ENCODE peak calls at places on chromosomes 2 and 18, in nine cellular contexts. D is HepG2, M is upper lobe of left lung, Y is stomach, T is ovary, G is sigmoid colon, R is GM12878, A is K562, F is transverse colon. W is an unnamed sample.

GRCh38 chr18:72410399-72410798 is 133.7 kb downstream of the CBLN2 start:
- DNase-seq in R (no peak), G (no peak), D (no peak), Y (no peak), A (no peak), M (no peak), F (no peak), T (no peak), W (no peak)

GRCh38 chr2:205245001-205245400 is 437.3 kb upstream of the NRP2 start:
- DNase-seq in A (no peak), M (no peak), R (no peak), Y (no peak), T (no peak), F (no peak), G (peak; percentile 69), D (no peak), W (no peak)

GRCh38 chr2:171763602-171764001 is 76.3 kb downstream of the DYNC1I2 start:
- DNase-seq in T (no peak), G (no peak), M (no peak), F (no peak), R (no peak), Y (no peak), D (peak; percentile 54), A (no peak), W (no peak)

GRCh38 chr2:212520340-212520739 is 18.3 kb downstream of the ERBB4 start:
- DNase-seq in D (peak; percentile 21), M (no peak), R (no peak), F (no peak), T (no peak), Y (no peak), A (no peak), G (no peak), W (no peak)

GRCh38 chr18:834086-834720 is 22.2 kb upstream of the YES1 start:
- DNase-seq in R (no peak), F (no peak), D (no peak), Y (no peak), M (no peak), T (no peak), A (no peak), G (no peak), W (no peak)

GRCh38 chr18:13703899-13704298 is 22.5 kb downstream of the FAM210A start:
- DNase-seq in G (no peak), Y (no peak), D (peak; percentile 13), A (no peak), M (no peak), T (no peak), R (no peak), F (no peak), W (no peak)

GRCh38 chr2:25349397-25349796 is 7.7 kb upstream of the DNMT3A start:
- DNase-seq in F (peak; percentile 34), T (no peak), R (no peak), Y (no peak), M (no peak), A (no peak), G (no peak), D (no peak), W (no peak)

GRCh38 chr2:102761763-102762162 is at the start of gene TMEM182:
- DNase-seq in R (no peak), D (no peak), A (no peak), G (no peak), F (no peak), M (no peak), T (no peak), Y (no peak), W (no peak)

GRCh38 chr2:17588031-17588430 is 47.5 kb downstream of the VSNL1 start:
- DNase-seq in G (no peak), D (no peak), F (no peak), R (no peak), M (no peak), A (no peak), Y (no peak), T (no peak), W (no peak)

GRCh38 chr18:14089781-14090180 is 42.5 kb downstream of the ZNF519 start:
- DNase-seq in F (no peak), Y (no peak), M (no peak), D (no peak), A (no peak), T (no peak), R (no peak), G (no peak), W (no peak)

GRCh38 chr2:151051584-151052220 is 210.0 kb downstream of the RBM43 start:
- DNase-seq in A (peak; percentile 42), G (no peak), D (peak; percentile 35), M (peak; percentile 26), R (no peak), Y (no peak), F (peak; percentile 11), T (no peak), W (peak; percentile 70)

GRCh38 chr2:29165362-29166236 is 50.4 kb downstream of the CLIP4 start:
- DNase-seq in T (no peak), R (no peak), Y (no peak), G (no peak), D (peak; percentile 84), F (no peak), M (no peak), A (no peak), W (no peak)

GRCh38 chr18:71849407-71849806 is 694.7 kb downstream of the CBLN2 start:
- DNase-seq in M (no peak), A (no peak), R (no peak), Y (no peak), D (no peak), F (no peak), G (no peak), T (no peak), W (no peak)

GRCh38 chr18:24514439-24514838 is 54.0 kb downstream of the HRH4 start:
- DNase-seq in G (no peak), D (peak; percentile 30), M (no peak), F (no peak), A (peak; percentile 63), R (no peak), Y (no peak), T (no peak), W (no peak)

GRCh38 chr2:214135966-214136365 is 274.9 kb upstream of the VWC2L start:
- DNase-seq in M (no peak), R (no peak), Y (no peak), F (no peak), A (no peak), T (no peak), G (no peak), D (no peak), W (no peak)

GRCh38 chr2:23241106-23241505 is 143.9 kb upstream of the KLHL29 start:
- DNase-seq in M (no peak), A (no peak), T (no peak), R (no peak), Y (no peak), G (no peak), D (no peak), F (no peak), W (no peak)
- TF ChIP-seq EP300 in M (no peak), A (no peak), T (no peak), R (no peak), Y (no peak), G (no peak), D (no peak), F (no peak), W (no peak)

DNA sequence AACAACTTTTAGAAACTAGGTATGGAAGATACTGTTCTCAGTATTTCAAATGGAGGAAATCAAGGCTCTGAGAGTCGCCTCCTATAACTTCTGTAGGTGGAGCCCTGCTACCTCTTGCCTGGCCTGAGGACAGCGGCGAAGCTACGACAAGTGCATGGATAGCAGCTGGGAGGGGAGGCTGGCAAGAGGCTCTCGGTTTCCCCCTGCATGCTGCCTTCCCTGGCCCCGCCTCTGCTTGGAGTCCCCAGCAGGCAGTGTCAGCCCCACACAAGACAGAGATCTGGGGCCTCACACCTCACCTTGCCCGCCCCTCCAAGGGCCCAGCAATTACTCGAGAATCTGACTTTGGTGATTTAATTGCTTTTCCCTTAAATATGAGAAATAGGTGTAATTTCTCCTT is 107.6 kb upstream of the POU3F3 start:
- DNase-seq in R (no peak), T (no peak), A (no peak), Y (no peak), G (no peak), M (no peak), D (no peak), F (no peak), W (no peak)
- H3K27me3 ChIP-seq in R (no peaks in the 10 kb centered on the region), T (no peaks in the 10 kb centered on the region), A (peaks cover 4% of the 10 kb centered on the region), Y (no peaks in the 10 kb centered on the region), G (no peaks in the 10 kb centered on the region), M (no peaks in the 10 kb centered on the region), D (peaks cover 49% of the 10 kb centered on the region), F (no peaks in the 10 kb centered on the region), W (no peaks in the 10 kb centered on the region)

GRCh38 chr2:169711751-169712509 is 17.7 kb downstream of the PHOSPHO2 start:
- DNase-seq in Y (no peak), M (no peak), D (peak; percentile 45), G (no peak), T (no peak), R (no peak), F (peak; percentile 59), A (peak; percentile 47), W (no peak)

GRCh38 chr2:169709335-169709734 is 15.1 kb downstream of the PHOSPHO2 start:
- DNase-seq in F (no peak), A (no peak), G (no peak), D (no peak), M (no peak), T (no peak), R (no peak), Y (no peak), W (no peak)

GRCh38 chr2:169707626-169708025 is 13.4 kb downstream of the PHOSPHO2 start:
- DNase-seq in G (no peak), D (no peak), A (no peak), Y (no peak), M (no peak), F (no peak), R (no peak), T (no peak), W (no peak)

GRCh38 chr2:169712791-169713227 is 18.5 kb downstream of the PHOSPHO2 start:
- DNase-seq in T (no peak), Y (no peak), A (no peak), G (no peak), D (peak; percentile 65), F (peak; percentile 87), R (no peak), M (no peak), W (no peak)

GRCh38 chr2:169709970-169710369 is 15.7 kb downstream of the PHOSPHO2 start:
- DNase-seq in R (no peak), D (no peak), T (no peak), G (no peak), F (peak; percentile 46), Y (peak; percentile 56), M (peak; percentile 83), A (no peak), W (no peak)
- H3K27ac ChIP-seq in R (no peak overlapping the region), D (no peak overlapping the region), T (no peak overlapping the region), G (no peak overlapping the region), F (peak overlapping the region; percentile 41), Y (no peak overlapping the region), M (no peak overlapping the region), A (no peak overlapping the region), W (no peak overlapping the region)

DNA sequence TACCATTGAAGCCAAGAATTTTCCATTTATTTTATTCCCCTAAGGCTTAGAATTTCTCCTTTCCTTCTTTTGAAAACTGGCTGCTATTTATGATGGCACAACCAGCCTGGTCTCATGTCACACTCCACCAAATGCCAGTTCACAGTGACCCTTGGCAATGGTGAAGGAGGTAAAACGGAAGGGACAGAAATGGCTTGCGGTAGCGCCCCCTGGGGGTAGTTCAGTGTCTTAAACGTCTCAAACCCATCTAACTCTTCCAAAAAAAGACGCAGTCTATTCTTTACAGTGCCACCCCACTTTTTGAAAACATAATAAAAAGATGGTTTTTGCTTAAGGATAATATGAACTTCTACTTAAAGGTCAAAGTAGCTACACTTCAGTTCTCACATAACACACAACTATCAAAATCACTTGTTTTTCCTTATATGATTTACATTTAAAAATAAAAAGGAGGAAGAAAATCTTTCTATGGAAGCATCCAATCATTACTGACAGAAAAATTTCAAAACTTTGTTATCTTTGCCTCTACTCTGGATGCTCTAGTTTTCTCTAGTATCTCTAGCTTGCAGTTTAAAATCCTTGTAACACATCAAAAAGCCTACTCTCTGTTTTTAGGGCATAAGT is 28.0 kb downstream of the PNO1 start:
- DNase-seq in A (peak; percentile 47), D (peak; percentile 52), M (peak; percentile 37), G (no peak), R (peak; percentile 28), T (no peak), Y (no peak), F (peak; percentile 46), W (no peak)
- TF ChIP-seq EP300 in A (no peak), D (no peak), M (no peak), G (no peak), R (no peak), T (no peak), Y (no peak), F (no peak), W (no peak)